ENCODE peak calls at places on chromosomes 6 and 20, in ten cellular contexts. One of them, this sample, is unnamed.
A peak's percentile ranks its signal among the peaks of the same experiment; 100 is the strongest.

GRCh38 chr20:3431109-3431508 is 23.6 kb upstream of the DNAAF9 start:
- DNase-seq in Karpas-422: no peak
- DNase-seq in H54: no peak
- DNase-seq in activated CD4-positive, alpha-beta T cell treated with anti-CD3 and anti-CD28 coated beads, Interleukin-2, amount 50 U/mL, for 48 hours: no peak
- DNase-seq in T-helper 9 cell: no peak
- DNase-seq in kidney epithelial cell: no peak
- DNase-seq in frontal cortex: no peak
- DNase-seq in A549: no peak
- DNase-seq in spleen: no peak
- DNase-seq in activated T-cell treated with anti-CD3 and anti-CD28 coated beads, Interleukin-2, amount 50 U/mL, for 4 hours: no peak
- DNase-seq in this sample: no peak

GRCh38 chr6:113649276-113649675 is 207.9 kb upstream of the MARCKS start:
- DNase-seq in activated CD4-positive, alpha-beta T cell treated with anti-CD3 and anti-CD28 coated beads, Interleukin-2, amount 50 U/mL, for 48 hours: no peak
- DNase-seq in spleen: no peak
- DNase-seq in A549: no peak
- DNase-seq in T-helper 9 cell: no peak
- DNase-seq in frontal cortex: no peak
- DNase-seq in kidney epithelial cell: no peak
- DNase-seq in Karpas-422: no peak
- DNase-seq in activated T-cell treated with anti-CD3 and anti-CD28 coated beads, Interleukin-2, amount 50 U/mL, for 4 hours: no peak
- DNase-seq in H54: no peak
- DNase-seq in this sample: no peak

GRCh38 chr6:133062077-133062476 is 179.1 kb upstream of the EYA4 start:
- DNase-seq in activated CD4-positive, alpha-beta T cell treated with anti-CD3 and anti-CD28 coated beads, Interleukin-2, amount 50 U/mL, for 48 hours: no peak
- DNase-seq in frontal cortex: no peak
- DNase-seq in T-helper 9 cell: no peak
- DNase-seq in kidney epithelial cell: no peak
- DNase-seq in Karpas-422: no peak
- DNase-seq in A549: peak; percentile 1
- DNase-seq in H54: no peak
- DNase-seq in spleen: no peak
- DNase-seq in activated T-cell treated with anti-CD3 and anti-CD28 coated beads, Interleukin-2, amount 50 U/mL, for 4 hours: no peak
- DNase-seq in this sample: no peak

GRCh38 chr20:36802326-36803223 is 29.0 kb upstream of the DSN1 start:
- DNase-seq in H54: peak; percentile 20
- DNase-seq in Karpas-422: no peak
- DNase-seq in frontal cortex: no peak
- DNase-seq in A549: peak; percentile 38
- DNase-seq in kidney epithelial cell: no peak
- DNase-seq in activated T-cell treated with anti-CD3 and anti-CD28 coated beads, Interleukin-2, amount 50 U/mL, for 4 hours: no peak
- DNase-seq in T-helper 9 cell: no peak
- DNase-seq in activated CD4-positive, alpha-beta T cell treated with anti-CD3 and anti-CD28 coated beads, Interleukin-2, amount 50 U/mL, for 48 hours: no peak
- DNase-seq in spleen: no peak
- DNase-seq in this sample: peak; percentile 32

GRCh38 chr20:58433759-58434158 is 44.7 kb downstream of the VAPB start:
- DNase-seq in H54: peak; percentile 81
- DNase-seq in A549: no peak
- DNase-seq in spleen: no peak
- DNase-seq in Karpas-422: no peak
- DNase-seq in activated CD4-positive, alpha-beta T cell treated with anti-CD3 and anti-CD28 coated beads, Interleukin-2, amount 50 U/mL, for 48 hours: no peak
- DNase-seq in frontal cortex: no peak
- DNase-seq in T-helper 9 cell: no peak
- DNase-seq in kidney epithelial cell: peak; percentile 26
- DNase-seq in activated T-cell treated with anti-CD3 and anti-CD28 coated beads, Interleukin-2, amount 50 U/mL, for 4 hours: no peak
- DNase-seq in this sample: peak; percentile 73

GRCh38 chr6:110440026-110440425 is 24.7 kb upstream of the DDO start:
- DNase-seq in Karpas-422: no peak
- DNase-seq in kidney epithelial cell: no peak
- DNase-seq in T-helper 9 cell: no peak
- DNase-seq in frontal cortex: no peak
- DNase-seq in activated T-cell treated with anti-CD3 and anti-CD28 coated beads, Interleukin-2, amount 50 U/mL, for 4 hours: no peak
- DNase-seq in H54: no peak
- DNase-seq in spleen: no peak
- DNase-seq in activated CD4-positive, alpha-beta T cell treated with anti-CD3 and anti-CD28 coated beads, Interleukin-2, amount 50 U/mL, for 48 hours: no peak
- DNase-seq in A549: no peak
- DNase-seq in this sample: no peak

GRCh38 chr6:90436403-90436802 is 139.8 kb upstream of the BACH2 start:
- DNase-seq in Karpas-422: no peak
- DNase-seq in activated T-cell treated with anti-CD3 and anti-CD28 coated beads, Interleukin-2, amount 50 U/mL, for 4 hours: no peak
- DNase-seq in T-helper 9 cell: no peak
- DNase-seq in H54: no peak
- DNase-seq in kidney epithelial cell: no peak
- DNase-seq in A549: no peak
- DNase-seq in spleen: no peak
- DNase-seq in frontal cortex: no peak
- DNase-seq in activated CD4-positive, alpha-beta T cell treated with anti-CD3 and anti-CD28 coated beads, Interleukin-2, amount 50 U/mL, for 48 hours: no peak
- DNase-seq in this sample: no peak

GRCh38 chr20:23641936-23642751 is 4.4 kb upstream of the CST3 start:
- DNase-seq in spleen: no peak
- DNase-seq in A549: no peak
- DNase-seq in frontal cortex: no peak
- DNase-seq in Karpas-422: no peak
- DNase-seq in activated T-cell treated with anti-CD3 and anti-CD28 coated beads, Interleukin-2, amount 50 U/mL, for 4 hours: no peak
- DNase-seq in T-helper 9 cell: no peak
- DNase-seq in kidney epithelial cell: peak; percentile 91
- DNase-seq in activated CD4-positive, alpha-beta T cell treated with anti-CD3 and anti-CD28 coated beads, Interleukin-2, amount 50 U/mL, for 48 hours: no peak
- DNase-seq in H54: peak; percentile 75
- DNase-seq in this sample: peak; percentile 70

GRCh38 chr20:48609491-48609978 is 218.3 kb downstream of the PREX1 start:
- DNase-seq in spleen: no peak
- DNase-seq in frontal cortex: no peak
- DNase-seq in H54: no peak
- DNase-seq in activated CD4-positive, alpha-beta T cell treated with anti-CD3 and anti-CD28 coated beads, Interleukin-2, amount 50 U/mL, for 48 hours: no peak
- DNase-seq in activated T-cell treated with anti-CD3 and anti-CD28 coated beads, Interleukin-2, amount 50 U/mL, for 4 hours: no peak
- DNase-seq in T-helper 9 cell: no peak
- DNase-seq in A549: no peak
- DNase-seq in Karpas-422: no peak
- DNase-seq in kidney epithelial cell: no peak
- DNase-seq in this sample: no peak

GRCh38 chr6:161134550-161135298 is 139.1 kb downstream of the AGPAT4 start:
- DNase-seq in activated CD4-positive, alpha-beta T cell treated with anti-CD3 and anti-CD28 coated beads, Interleukin-2, amount 50 U/mL, for 48 hours: no peak
- DNase-seq in Karpas-422: no peak
- DNase-seq in frontal cortex: no peak
- DNase-seq in T-helper 9 cell: no peak
- DNase-seq in H54: no peak
- DNase-seq in A549: no peak
- DNase-seq in spleen: no peak
- DNase-seq in kidney epithelial cell: no peak
- DNase-seq in activated T-cell treated with anti-CD3 and anti-CD28 coated beads, Interleukin-2, amount 50 U/mL, for 4 hours: no peak
- DNase-seq in this sample: no peak

GRCh38 chr6:82178084-82178758 is 69.3 kb downstream of the IBTK start:
- DNase-seq in frontal cortex: no peak
- DNase-seq in A549: peak; percentile 13
- DNase-seq in Karpas-422: peak; percentile 50
- DNase-seq in kidney epithelial cell: no peak
- DNase-seq in H54: no peak
- DNase-seq in spleen: no peak
- DNase-seq in activated T-cell treated with anti-CD3 and anti-CD28 coated beads, Interleukin-2, amount 50 U/mL, for 4 hours: no peak
- DNase-seq in T-helper 9 cell: no peak
- DNase-seq in activated CD4-positive, alpha-beta T cell treated with anti-CD3 and anti-CD28 coated beads, Interleukin-2, amount 50 U/mL, for 48 hours: no peak
- DNase-seq in this sample: peak; percentile 50

GRCh38 chr20:4193053-4193452 is 177.7 kb upstream of the RNF24 start:
- DNase-seq in Karpas-422: no peak
- DNase-seq in kidney epithelial cell: no peak
- DNase-seq in T-helper 9 cell: no peak
- DNase-seq in H54: no peak
- DNase-seq in A549: no peak
- DNase-seq in frontal cortex: no peak
- DNase-seq in spleen: no peak
- DNase-seq in activated T-cell treated with anti-CD3 and anti-CD28 coated beads, Interleukin-2, amount 50 U/mL, for 4 hours: no peak
- DNase-seq in activated CD4-positive, alpha-beta T cell treated with anti-CD3 and anti-CD28 coated beads, Interleukin-2, amount 50 U/mL, for 48 hours: no peak
- DNase-seq in this sample: no peak

GRCh38 chr20:17613328-17614175 is 43.7 kb downstream of the DSTN start:
- DNase-seq in activated CD4-positive, alpha-beta T cell treated with anti-CD3 and anti-CD28 coated beads, Interleukin-2, amount 50 U/mL, for 48 hours: no peak
- DNase-seq in kidney epithelial cell: no peak
- DNase-seq in A549: no peak
- DNase-seq in spleen: no peak
- DNase-seq in T-helper 9 cell: no peak
- DNase-seq in Karpas-422: no peak
- DNase-seq in frontal cortex: peak; percentile 7
- DNase-seq in activated T-cell treated with anti-CD3 and anti-CD28 coated beads, Interleukin-2, amount 50 U/mL, for 4 hours: no peak
- DNase-seq in H54: no peak
- DNase-seq in this sample: peak; percentile 16

GRCh38 chr20:63701329-63702035 is 5.0 kb downstream of the TNFRSF6B start:
- DNase-seq in activated CD4-positive, alpha-beta T cell treated with anti-CD3 and anti-CD28 coated beads, Interleukin-2, amount 50 U/mL, for 48 hours: no peak
- DNase-seq in kidney epithelial cell: no peak
- DNase-seq in activated T-cell treated with anti-CD3 and anti-CD28 coated beads, Interleukin-2, amount 50 U/mL, for 4 hours: no peak
- DNase-seq in H54: peak; percentile 45
- DNase-seq in A549: no peak
- DNase-seq in Karpas-422: no peak
- DNase-seq in T-helper 9 cell: no peak
- DNase-seq in spleen: peak; percentile 72
- DNase-seq in frontal cortex: peak; percentile 13
- DNase-seq in this sample: no peak

GRCh38 chr6:157534991-157535353 is 154.0 kb downstream of the ZDHHC14 start:
- DNase-seq in T-helper 9 cell: no peak
- DNase-seq in A549: no peak
- DNase-seq in activated T-cell treated with anti-CD3 and anti-CD28 coated beads, Interleukin-2, amount 50 U/mL, for 4 hours: no peak
- DNase-seq in H54: no peak
- DNase-seq in frontal cortex: no peak
- DNase-seq in activated CD4-positive, alpha-beta T cell treated with anti-CD3 and anti-CD28 coated beads, Interleukin-2, amount 50 U/mL, for 48 hours: no peak
- DNase-seq in kidney epithelial cell: no peak
- DNase-seq in Karpas-422: no peak
- DNase-seq in spleen: no peak
- DNase-seq in this sample: no peak

GRCh38 chr6:17968081-17968518 is 19.3 kb downstream of the KIF13A start:
- DNase-seq in kidney epithelial cell: no peak
- DNase-seq in H54: no peak
- DNase-seq in activated CD4-positive, alpha-beta T cell treated with anti-CD3 and anti-CD28 coated beads, Interleukin-2, amount 50 U/mL, for 48 hours: no peak
- DNase-seq in A549: no peak
- DNase-seq in activated T-cell treated with anti-CD3 and anti-CD28 coated beads, Interleukin-2, amount 50 U/mL, for 4 hours: no peak
- DNase-seq in frontal cortex: no peak
- DNase-seq in Karpas-422: no peak
- DNase-seq in T-helper 9 cell: no peak
- DNase-seq in spleen: no peak
- DNase-seq in this sample: no peak

GRCh38 chr6:53794073-53794719 is 609 bp upstream of the LRRC1 start:
- DNase-seq in A549: peak; percentile 70
- DNase-seq in T-helper 9 cell: peak; percentile 40
- DNase-seq in kidney epithelial cell: no peak
- DNase-seq in H54: peak; percentile 66
- DNase-seq in spleen: peak; percentile 89
- DNase-seq in activated CD4-positive, alpha-beta T cell treated with anti-CD3 and anti-CD28 coated beads, Interleukin-2, amount 50 U/mL, for 48 hours: peak; percentile 51
- DNase-seq in frontal cortex: peak; percentile 80
- DNase-seq in Karpas-422: peak; percentile 67
- DNase-seq in activated T-cell treated with anti-CD3 and anti-CD28 coated beads, Interleukin-2, amount 50 U/mL, for 4 hours: peak; percentile 27
- DNase-seq in this sample: peak; percentile 88

GRCh38 chr6:101294051-101294638 is 99.4 kb upstream of the GRIK2 start:
- DNase-seq in T-helper 9 cell: no peak
- DNase-seq in Karpas-422: no peak
- DNase-seq in frontal cortex: no peak
- DNase-seq in H54: no peak
- DNase-seq in spleen: no peak
- DNase-seq in activated T-cell treated with anti-CD3 and anti-CD28 coated beads, Interleukin-2, amount 50 U/mL, for 4 hours: no peak
- DNase-seq in A549: no peak
- DNase-seq in kidney epithelial cell: no peak
- DNase-seq in activated CD4-positive, alpha-beta T cell treated with anti-CD3 and anti-CD28 coated beads, Interleukin-2, amount 50 U/mL, for 48 hours: no peak
- DNase-seq in this sample: no peak